ENCODE peak calls at places on chromosomes 16 and 17, in nine cellular contexts. F is bronchial epithelial cell, Z is EH, C is posterior vena cava, O is Calu3, G is fibroblast of pulmonary artery, Y is A172, J is mammary epithelial cell, X is astrocyte of the spinal cord. D is an unnamed sample.

GRCh38 chr17:57067781-57068180 is 17.3 kb upstream of the AKAP1 start:
- DNase-seq in J (no peak), Y (no peak), G (no peak), C (no peak), O (no peak), F (no peak), X (no peak), Z (no peak), D (no peak)

GRCh38 chr17:63998050-63998720 is at the start of gene PRR29:
- DNase-seq in Z (peak), O (peak), C (peak), F (no peak), X (no peak), J (peak), Y (peak), G (peak), D (peak)

GRCh38 chr16:142405-142804 is 3.9 kb upstream of the NPRL3 start:
- DNase-seq in J (no peak), C (no peak), G (no peak), F (no peak), Z (no peak), Y (no peak), O (no peak), X (no peak), D (no peak)

GRCh38 chr17:17387461-17388362 is 84.5 kb downstream of the NT5M start:
- DNase-seq in C (no peak), G (no peak), J (peak), F (peak), Z (no peak), Y (no peak), O (peak), X (no peak), D (peak)

GRCh38 chr17:82838386-82839063 is 1.3 kb downstream of the ZNF750 start:
- DNase-seq in G (peak), X (no peak), F (peak), O (peak), Y (no peak), Z (peak), C (peak), J (peak), D (no peak)

GRCh38 chr17:75553553-75554110 is 28.1 kb downstream of the LLGL2 start:
- DNase-seq in J (no peak), Y (no peak), F (no peak), O (no peak), X (no peak), G (no peak), Z (no peak), C (no peak), D (no peak)

GRCh38 chr16:67244387-67245188 is 2.7 kb downstream of the FHOD1 start:
- DNase-seq in G (peak), C (peak), J (peak), X (peak), Z (peak), O (peak), F (peak), Y (peak), D (no peak)

GRCh38 chr16:4463522-4464163 is 10.8 kb downstream of the NMRAL1 start:
- DNase-seq in C (no peak), X (no peak), F (no peak), Y (no peak), O (no peak), J (peak), G (no peak), Z (no peak), D (no peak)

GRCh38 chr17:7703584-7704574 is 1.1 kb upstream of the EFNB3 start:
- DNase-seq in X (peak), C (no peak), O (no peak), Y (peak), J (peak), G (peak), Z (peak), F (peak), D (peak)

GRCh38 chr16:51365715-51366114 is 214.6 kb upstream of the SALL1 start:
- DNase-seq in O (no peak), F (no peak), G (no peak), X (no peak), J (no peak), Y (no peak), Z (no peak), C (no peak), D (no peak)

GRCh38 chr17:60139438-60140285 is 10.1 kb upstream of the CA4 start:
- DNase-seq in J (peak), O (no peak), C (peak), Y (no peak), X (peak), Z (peak), F (peak), G (peak), D (peak)

GRCh38 chr17:76524598-76525512 is 12.7 kb downstream of the CYGB start:
- DNase-seq in J (no peak), X (no peak), C (peak), O (peak), F (no peak), Z (peak), G (peak), Y (no peak), D (no peak)

GRCh38 chr17:28720247-28720996 is 637 bp downstream of the RPL23A start:
- DNase-seq in Z (no peak), X (no peak), Y (peak), F (no peak), O (no peak), J (no peak), C (no peak), G (no peak), D (no peak)

GRCh38 chr17:60472449-60472848 is 50.2 kb downstream of the CHCT1 start:
- DNase-seq in Y (no peak), C (no peak), G (no peak), Z (no peak), F (no peak), X (no peak), J (no peak), O (no peak), D (no peak)

GRCh38 chr16:79707867-79708266 is 107.3 kb upstream of the MAF start:
- DNase-seq in J (peak), O (peak), C (peak), X (no peak), Y (no peak), G (no peak), Z (no peak), F (peak), D (no peak)